ENCODE peak calls at places on chromosomes 12 and 14, in four cellular contexts. L is HepG2, D is K562, P is heart left ventricle. F is an unnamed sample.

GRCh38 chr14:106729551-106729950 is 1203.2 kb downstream of the TMEM121 start:
- ATAC-seq in L (no peak), D (no peak), P (no peak), F (no peak)

GRCh38 chr12:62375603-62376002 is 91.0 kb upstream of the MON2 start:
- ATAC-seq in L (no peak), D (no peak), P (no peak), F (no peak)

GRCh38 chr14:99749142-99749541 is 44.1 kb upstream of the EML1 start:
- ATAC-seq in L (peak; percentile 51), D (peak; percentile 73), P (no peak), F (no peak)

GRCh38 chr12:52956987-52957386 is 8.1 kb downstream of the KRT18 start:
- ATAC-seq in L (peak; percentile 30), D (peak; percentile 47), P (no peak), F (no peak)

GRCh38 chr12:113070117-113070906 is 13.8 kb downstream of the DTX1 start:
- ATAC-seq in L (no peak), D (no peak), P (peak; percentile 61), F (no peak)

GRCh38 chr12:4881665-4882064 is 28.0 kb upstream of the KCNA1 start:
- ATAC-seq in L (no peak), D (no peak), P (peak; percentile 61), F (no peak)

GRCh38 chr12:44889871-44890270 is 13.8 kb upstream of the NELL2 start:
- ATAC-seq in L (no peak), D (peak; percentile 65), P (no peak), F (no peak)

GRCh38 chr12:88420460-88420859 is 159.8 kb downstream of the KITLG start:
- ATAC-seq in L (no peak), D (no peak), P (peak; percentile 63), F (peak; percentile 81)

GRCh38 chr12:65074932-65075331 is 46.2 kb downstream of the WIF1 start:
- ATAC-seq in L (peak; percentile 79), D (peak; percentile 54), P (no peak), F (no peak)

GRCh38 chr12:92673756-92674155 is 29.0 kb upstream of the PLEKHG7 start:
- ATAC-seq in L (no peak), D (no peak), P (no peak), F (no peak)

GRCh38 chr14:89067293-89067972 is 243.0 kb downstream of the TTC8 start:
- ATAC-seq in L (no peak), D (no peak), P (no peak), F (no peak)

GRCh38 chr12:56346663-56347062 is 8.0 kb downstream of the IL23A start:
- ATAC-seq in L (peak; percentile 44), D (peak; percentile 73), P (peak; percentile 15), F (no peak)

GRCh38 chr14:53857625-53858343 is 98.8 kb downstream of the BMP4 start:
- ATAC-seq in L (peak; percentile 39), D (no peak), P (no peak), F (no peak)

GRCh38 chr14:99795046-99795445 is 1.8 kb downstream of the EML1 start:
- ATAC-seq in L (no peak), D (no peak), P (no peak), F (no peak)

GRCh38 chr12:48695859-48696258 is 13.8 kb upstream of the KANSL2 start:
- ATAC-seq in L (peak; percentile 38), D (no peak), P (no peak), F (no peak)

GRCh38 chr12:69583203-69583602 is 2.1 kb upstream of the CCT2 start:
- ATAC-seq in L (peak; percentile 58), D (peak; percentile 68), P (no peak), F (no peak)

GRCh38 chr12:43308776-43309175 is 243.2 kb downstream of the ADAMTS20 start:
- ATAC-seq in L (no peak), D (no peak), P (no peak), F (no peak)
- TF ChIP-seq POLR2A in L (no peak), D (no peak), P (no peak), F (no peak)

GRCh38 chr14:96205994-96206392 is 1.4 kb downstream of the BDKRB2 start:
- ATAC-seq in L (no peak), D (no peak), P (no peak), F (no peak)
- H3K4me1 ChIP-seq in L (peaks cover 32% of the 10 kb centered on the region), D (no peaks in the 10 kb centered on the region), P (no peaks in the 10 kb centered on the region), F (peaks cover 7% of the 10 kb centered on the region)

GRCh38 chr12:15910864-15911696 is at the start of gene DERA:
- ATAC-seq in L (peak; percentile 99), D (peak; percentile 98), P (peak; percentile 100), F (peak; percentile 98)
- TF ChIP-seq POLR2A in L (peak; percentile 78), D (peak; percentile 57), P (no peak), F (peak; percentile 95)

GRCh38 chr12:47222960-47223847 is 143.4 kb upstream of the AMIGO2 start:
- ATAC-seq in L (peak; percentile 58), D (peak; percentile 78), P (no peak), F (no peak)
- H3K4me1 ChIP-seq in L (peaks cover 56% of the 10 kb centered on the region), D (peaks cover 12% of the 10 kb centered on the region), P (no peaks in the 10 kb centered on the region), F (no peaks in the 10 kb centered on the region)

GRCh38 chr12:77062846-77063461 is 2.4 kb downstream of the E2F7 start:
- ATAC-seq in L (no peak), D (peak; percentile 25), P (no peak), F (no peak)
- TF ChIP-seq POLR2A in L (no peak), D (no peak), P (no peak), F (no peak)

F was measured in gastroesophageal sphincter.